ENCODE peak calls at places on chromosomes 12 and 14, in ten cellular contexts. S is T-helper 2 cell; W is stimulated activated CD4-positive, alpha-beta T cell treated with anti-CD3 and anti-CD28 coated beads, TNF-alpha, amount 100 ng/mL, for 1 hour; P is cardiac fibroblast; O is heart left ventricle; Y is AG04450; M is kidney epithelial cell; Z is GM12878; K is CD8-positive, alpha-beta memory T cell; Q is T-helper 22 cell. C is an unnamed sample.
A peak's percentile ranks its signal among the peaks of the same experiment; 100 is the strongest.

GRCh38 chr14:89249296-89249565 is 167.8 kb downstream of the FOXN3 start:
- DNase-seq in K (no peak), P (no peak), M (peak; percentile 67), Q (no peak), Y (no peak), S (no peak), W (no peak), O (no peak), Z (no peak), C (no peak)

GRCh38 chr14:53304726-53305381 is 151.7 kb upstream of the DDHD1 start:
- DNase-seq in W (no peak), Z (no peak), S (no peak), O (no peak), Y (peak; percentile 75), M (no peak), K (no peak), P (peak; percentile 27), Q (no peak), C (peak; percentile 27)

GRCh38 chr14:87334997-87335675 is 657.8 kb downstream of the GALC start:
- DNase-seq in Y (no peak), K (no peak), S (no peak), W (no peak), Q (no peak), O (no peak), M (no peak), Z (no peak), P (no peak), C (no peak)

GRCh38 chr14:95500772-95501401 is 15.6 kb downstream of the SYNE3 start:
- DNase-seq in W (no peak), S (no peak), K (no peak), Y (peak; percentile 65), P (peak; percentile 89), Z (no peak), M (no peak), Q (no peak), O (no peak), C (peak; percentile 60)

GRCh38 chr12:65630555-65630954 is 193.7 kb upstream of the HMGA2 start:
- DNase-seq in Q (no peak), M (no peak), S (no peak), O (no peak), Z (no peak), K (no peak), Y (no peak), W (no peak), P (no peak), C (no peak)

GRCh38 chr14:43754838-43755237 is 752.2 kb downstream of the FSCB start:
- DNase-seq in Y (no peak), P (no peak), S (no peak), Q (no peak), M (no peak), Z (no peak), K (no peak), O (no peak), W (no peak), C (no peak)

GRCh38 chr12:105928436-105928835 is 210.3 kb downstream of the NUAK1 start:
- DNase-seq in Q (no peak), P (no peak), Z (no peak), K (no peak), M (no peak), O (no peak), W (no peak), S (no peak), Y (no peak), C (peak; percentile 18)

GRCh38 chr14:90397401-90398314 is 829 bp downstream of the CALM1 start:
- DNase-seq in K (peak; percentile 70), Z (no peak), P (no peak), W (no peak), O (peak; percentile 84), S (peak; percentile 31), Q (peak; percentile 58), M (no peak), Y (no peak), C (no peak)

GRCh38 chr14:100488057-100488456 is 99.2 kb downstream of the BEGAIN start:
- DNase-seq in K (no peak), Y (no peak), O (no peak), Q (no peak), S (no peak), Z (no peak), P (no peak), M (no peak), W (no peak), C (no peak)

GRCh38 chr12:53952871-53953734 is 1.6 kb upstream of the HOXC12 start:
- DNase-seq in S (no peak), K (no peak), P (no peak), Y (no peak), W (no peak), Z (no peak), M (no peak), Q (no peak), O (no peak), C (no peak)

GRCh38 chr12:91922674-91923073 is 223.0 kb downstream of the BTG1 start:
- DNase-seq in O (no peak), K (no peak), Z (no peak), M (no peak), S (no peak), W (no peak), Y (no peak), P (no peak), Q (no peak), C (no peak)

GRCh38 chr14:103108749-103109207 is 14.3 kb downstream of the EXOC3L4 start:
- DNase-seq in Z (no peak), O (no peak), Y (no peak), W (no peak), Q (no peak), M (no peak), P (peak; percentile 58), K (no peak), S (no peak), C (peak; percentile 90)

GRCh38 chr12:42756841-42757661 is 167.5 kb upstream of the PRICKLE1 start:
- DNase-seq in Y (peak; percentile 81), M (peak; percentile 99), K (no peak), Z (no peak), W (no peak), S (no peak), O (no peak), Q (no peak), P (peak; percentile 94), C (peak; percentile 87)

GRCh38 chr14:33282181-33282580 is 343.5 kb downstream of the NPAS3 start:
- DNase-seq in Y (no peak), P (no peak), Q (no peak), W (no peak), Z (no peak), M (no peak), K (no peak), O (no peak), S (no peak), C (no peak)

GRCh38 chr12:68140576-68140975 is 19.0 kb downstream of the IFNG start:
- DNase-seq in S (no peak), K (no peak), O (no peak), P (no peak), Y (no peak), Q (no peak), M (no peak), Z (no peak), W (no peak), C (no peak)

C was measured in myocyte.